ENCODE peak calls at places on chromosomes 1 and 21, in five cellular contexts. One of them, this sample, is unnamed. For H3K9me3, the result is how much of the 10 kb centered on the place peaks cover.

GRCh38 chr1:171252482-171252881 is 4.2 kb downstream of the FMO1 start:
- DNase-seq in thoracic aorta: no peak
- DNase-seq in cardiac muscle cell: no peak
- DNase-seq in K562: no peak
- DNase-seq in A673: no peak
- DNase-seq in this sample: no peak

GRCh38 chr1:16167331-16168143 is 11.7 kb upstream of the EPHA2 start:
- DNase-seq in thoracic aorta: no peak
- DNase-seq in cardiac muscle cell: peak
- DNase-seq in K562: peak
- DNase-seq in A673: peak
- DNase-seq in this sample: peak

GRCh38 chr1:98211271-98211840 is 290.5 kb upstream of the DPYD start:
- DNase-seq in thoracic aorta: no peak
- DNase-seq in cardiac muscle cell: no peak
- DNase-seq in K562: no peak
- DNase-seq in A673: no peak
- DNase-seq in this sample: no peak

GRCh38 chr21:27776925-27777553 is 810.2 kb upstream of the ADAMTS5 start:
- DNase-seq in thoracic aorta: no peak
- DNase-seq in cardiac muscle cell: no peak
- DNase-seq in K562: no peak
- DNase-seq in A673: peak
- DNase-seq in this sample: no peak

GRCh38 chr21:46049890-46050650 is 47.8 kb upstream of the COL6A2 start:
- DNase-seq in thoracic aorta: no peak
- DNase-seq in cardiac muscle cell: no peak
- DNase-seq in K562: no peak
- DNase-seq in A673: no peak
- DNase-seq in this sample: no peak

GRCh38 chr1:18602533-18603211 is 28.0 kb upstream of the PAX7 start:
- DNase-seq in thoracic aorta: no peak
- DNase-seq in cardiac muscle cell: no peak
- DNase-seq in K562: no peak
- DNase-seq in A673: no peak
- DNase-seq in this sample: no peak

GRCh38 chr1:195897072-195897471 is 711.2 kb downstream of the KCNT2 start:
- DNase-seq in thoracic aorta: no peak
- DNase-seq in cardiac muscle cell: no peak
- DNase-seq in K562: no peak
- DNase-seq in A673: no peak
- DNase-seq in this sample: no peak

GRCh38 chr1:22673486-22674409 is 20.7 kb downstream of the C1QB start:
- DNase-seq in thoracic aorta: no peak
- DNase-seq in cardiac muscle cell: peak
- DNase-seq in K562: peak
- DNase-seq in A673: peak
- DNase-seq in this sample: no peak

GRCh38 chr1:21232044-21232443 is 55.3 kb upstream of the EIF4G3 start:
- DNase-seq in thoracic aorta: no peak
- DNase-seq in cardiac muscle cell: peak
- DNase-seq in K562: peak
- DNase-seq in A673: peak
- DNase-seq in this sample: peak

GRCh38 chr1:216824511-216824910 is 101.3 kb upstream of the ESRRG start:
- DNase-seq in thoracic aorta: no peak
- DNase-seq in cardiac muscle cell: no peak
- DNase-seq in K562: no peak
- DNase-seq in A673: no peak
- DNase-seq in this sample: no peak

GRCh38 chr21:26177187-26177586 is 6.6 kb upstream of the APP start:
- DNase-seq in thoracic aorta: no peak
- DNase-seq in cardiac muscle cell: no peak
- DNase-seq in K562: no peak
- DNase-seq in A673: no peak
- DNase-seq in this sample: no peak

GRCh38 chr1:226436855-226437491 is 29.1 kb upstream of the PARP1 start:
- DNase-seq in thoracic aorta: no peak
- DNase-seq in cardiac muscle cell: no peak
- DNase-seq in K562: no peak
- DNase-seq in A673: no peak
- DNase-seq in this sample: no peak

GRCh38 chr1:240073097-240073496 is 18.6 kb upstream of the FMN2 start:
- DNase-seq in thoracic aorta: no peak
- DNase-seq in cardiac muscle cell: no peak
- DNase-seq in K562: no peak
- DNase-seq in A673: no peak
- DNase-seq in this sample: peak

GRCh38 chr1:44592208-44593145 is 81.8 kb downstream of the TMEM53 start:
- DNase-seq in thoracic aorta: no peak
- DNase-seq in cardiac muscle cell: no peak
- DNase-seq in K562: no peak
- DNase-seq in A673: no peak
- DNase-seq in this sample: no peak

GRCh38 chr1:201164645-201165044 is 10.4 kb upstream of the TMEM9 start:
- DNase-seq in thoracic aorta: no peak
- DNase-seq in cardiac muscle cell: no peak
- DNase-seq in K562: no peak
- DNase-seq in A673: no peak
- DNase-seq in this sample: no peak

GRCh38 chr1:74729741-74730478 is 2.9 kb downstream of the CRYZ start:
- DNase-seq in thoracic aorta: no peak
- DNase-seq in cardiac muscle cell: no peak
- DNase-seq in K562: peak
- DNase-seq in A673: peak
- DNase-seq in this sample: no peak

GRCh38 chr21:40832316-40832715 is 14.6 kb downstream of the DSCAM start:
- DNase-seq in thoracic aorta: no peak
- DNase-seq in cardiac muscle cell: no peak
- DNase-seq in K562: no peak
- DNase-seq in A673: no peak
- DNase-seq in this sample: no peak

GRCh38 chr1:59814180-59814900 is 409 bp upstream of the HOOK1 start:
- DNase-seq in thoracic aorta: peak
- DNase-seq in cardiac muscle cell: peak
- DNase-seq in K562: no peak
- DNase-seq in A673: peak
- DNase-seq in this sample: peak

GRCh38 chr1:168408531-168409242 is 128.0 kb downstream of the TBX19 start:
- DNase-seq in thoracic aorta: no peak
- DNase-seq in cardiac muscle cell: no peak
- DNase-seq in K562: peak
- DNase-seq in A673: no peak
- DNase-seq in this sample: no peak

GRCh38 chr1:62685431-62685859 is 2.7 kb downstream of the DOCK7 start:
- DNase-seq in thoracic aorta: no peak
- DNase-seq in cardiac muscle cell: no peak
- DNase-seq in K562: peak
- DNase-seq in A673: no peak
- DNase-seq in this sample: no peak

GRCh38 chr1:223364685-223365382 is 858 bp upstream of the SUSD4 start:
- DNase-seq in thoracic aorta: no peak
- DNase-seq in cardiac muscle cell: peak
- DNase-seq in K562: peak
- DNase-seq in A673: peak
- DNase-seq in this sample: no peak

GRCh38 chr21:26490771-26491170 is 82.3 kb downstream of the CYYR1 start:
- DNase-seq in thoracic aorta: no peak
- DNase-seq in cardiac muscle cell: peak
- DNase-seq in K562: no peak
- DNase-seq in A673: peak
- DNase-seq in this sample: peak

GRCh38 chr1:13948851-13949490 is 249.0 kb downstream of the PRDM2 start:
- DNase-seq in thoracic aorta: no peak
- DNase-seq in cardiac muscle cell: no peak
- DNase-seq in K562: no peak
- DNase-seq in A673: peak
- DNase-seq in this sample: no peak

DNA sequence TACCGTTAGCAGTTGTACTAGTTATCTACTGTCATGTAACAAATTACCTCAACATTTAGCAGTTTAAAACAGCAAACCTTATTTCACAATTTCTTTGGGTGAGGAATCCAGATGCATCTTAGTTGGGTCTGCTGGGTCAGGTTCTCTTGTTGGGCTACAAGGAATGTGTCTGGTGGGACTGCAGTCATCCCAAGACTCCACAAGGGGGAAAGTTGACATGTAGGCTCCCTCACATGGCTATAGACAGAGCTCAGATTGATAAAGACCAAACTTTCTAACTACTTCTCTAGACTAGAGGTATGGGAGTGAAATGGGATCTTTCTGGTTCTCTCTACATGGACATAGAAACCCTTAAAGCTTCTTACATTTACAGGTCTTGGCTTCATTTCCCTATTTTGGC is 160.9 kb downstream of the UCK2 start:
- DNase-seq in thoracic aorta: no peak
- DNase-seq in cardiac muscle cell: no peak
- DNase-seq in K562: no peak
- DNase-seq in A673: peak
- DNase-seq in this sample: peak
- H3K9me3 ChIP-seq in thoracic aorta: under half
- H3K9me3 ChIP-seq in cardiac muscle cell: under half
- H3K9me3 ChIP-seq in K562: under half
- H3K9me3 ChIP-seq in A673: under half
- H3K9me3 ChIP-seq in this sample: under half

GRCh38 chr1:2950926-2951305 is 70.4 kb upstream of the ACTRT2 start:
- DNase-seq in thoracic aorta: no peak
- DNase-seq in cardiac muscle cell: no peak
- DNase-seq in K562: no peak
- DNase-seq in A673: no peak
- DNase-seq in this sample: no peak
- H3K9me3 ChIP-seq in thoracic aorta: under half
- H3K9me3 ChIP-seq in cardiac muscle cell: under half
- H3K9me3 ChIP-seq in K562: under half
- H3K9me3 ChIP-seq in A673: under half
- H3K9me3 ChIP-seq in this sample: under half

GRCh38 chr1:153578490-153578889 is 12.8 kb upstream of the S100A2 start:
- DNase-seq in thoracic aorta: no peak
- DNase-seq in cardiac muscle cell: no peak
- DNase-seq in K562: no peak
- DNase-seq in A673: no peak
- DNase-seq in this sample: no peak
- H3K9me3 ChIP-seq in thoracic aorta: under half
- H3K9me3 ChIP-seq in cardiac muscle cell: under half
- H3K9me3 ChIP-seq in K562: under half
- H3K9me3 ChIP-seq in A673: under half
- H3K9me3 ChIP-seq in this sample: under half

GRCh38 chr1:106986603-106987002 is 69.9 kb upstream of the PRMT6 start:
- DNase-seq in thoracic aorta: no peak
- DNase-seq in cardiac muscle cell: no peak
- DNase-seq in K562: no peak
- DNase-seq in A673: peak
- DNase-seq in this sample: no peak

DNA sequence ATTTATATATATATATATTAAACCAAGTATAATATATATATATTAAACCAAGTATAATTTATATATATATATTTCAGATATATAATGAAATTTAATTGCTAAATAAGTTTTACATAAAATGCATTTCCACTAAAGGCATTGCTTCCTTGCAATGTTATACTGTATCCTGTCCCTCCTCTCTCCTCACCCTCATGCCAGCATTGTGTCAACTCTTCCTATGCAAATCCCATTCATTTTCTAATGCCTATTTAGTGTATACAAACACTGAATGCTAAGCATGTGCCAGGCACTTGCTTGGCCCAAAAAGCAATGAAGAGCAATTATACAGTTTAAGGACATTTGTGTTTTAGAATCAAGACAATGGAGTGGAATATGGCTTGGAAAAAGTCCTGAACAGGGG is 71.7 kb upstream of the PRMT6 start:
- DNase-seq in thoracic aorta: no peak
- DNase-seq in cardiac muscle cell: no peak
- DNase-seq in K562: no peak
- DNase-seq in A673: no peak
- DNase-seq in this sample: no peak
- H3K9me3 ChIP-seq in thoracic aorta: under half
- H3K9me3 ChIP-seq in cardiac muscle cell: under half
- H3K9me3 ChIP-seq in K562: under half
- H3K9me3 ChIP-seq in A673: under half
- H3K9me3 ChIP-seq in this sample: under half

GRCh38 chr1:2967881-2968280 is 53.4 kb upstream of the ACTRT2 start:
- DNase-seq in thoracic aorta: no peak
- DNase-seq in cardiac muscle cell: no peak
- DNase-seq in K562: no peak
- DNase-seq in A673: no peak
- DNase-seq in this sample: no peak

GRCh38 chr1:2962946-2963345 is 58.3 kb upstream of the ACTRT2 start:
- DNase-seq in thoracic aorta: no peak
- DNase-seq in cardiac muscle cell: no peak
- DNase-seq in K562: no peak
- DNase-seq in A673: no peak
- DNase-seq in this sample: no peak

GRCh38 chr1:2966940-2967725 is 54.1 kb upstream of the ACTRT2 start:
- DNase-seq in thoracic aorta: no peak
- DNase-seq in cardiac muscle cell: no peak
- DNase-seq in K562: no peak
- DNase-seq in A673: no peak
- DNase-seq in this sample: no peak

GRCh38 chr1:2966435-2966834 is 54.8 kb upstream of the ACTRT2 start:
- DNase-seq in thoracic aorta: no peak
- DNase-seq in cardiac muscle cell: no peak
- DNase-seq in K562: no peak
- DNase-seq in A673: no peak
- DNase-seq in this sample: no peak

GRCh38 chr1:2965676-2966075 is 55.6 kb upstream of the ACTRT2 start:
- DNase-seq in thoracic aorta: no peak
- DNase-seq in cardiac muscle cell: no peak
- DNase-seq in K562: no peak
- DNase-seq in A673: no peak
- DNase-seq in this sample: no peak
- H3K9me3 ChIP-seq in thoracic aorta: under half
- H3K9me3 ChIP-seq in cardiac muscle cell: under half
- H3K9me3 ChIP-seq in K562: under half
- H3K9me3 ChIP-seq in A673: under half
- H3K9me3 ChIP-seq in this sample: under half